ENCODE peak calls at places on chromosomes 16 and 17, in six cellular contexts. H, O, K, B, F and E are unnamed samples.

GRCh38 chr16:16100631-16101030 is 122.7 kb downstream of the ABCC6 start:
- DNase-seq in K (no peak), H (no peak), B (no peak), F (no peak), O (no peak), E (no peak)

GRCh38 chr16:70270176-70270575 is 18.4 kb upstream of the EXOSC6 start:
- DNase-seq in B (no peak), O (no peak), H (no peak), K (no peak), F (no peak), E (no peak)

GRCh38 chr17:48483471-48484131 is 47.2 kb downstream of the HOXB1 start:
- DNase-seq in K (no peak), H (no peak), F (no peak), O (no peak), B (peak), E (no peak)

GRCh38 chr16:74700206-74701040 is at the start of gene MLKL:
- DNase-seq in K (peak), F (peak), O (peak), B (peak), H (peak), E (peak)

GRCh38 chr16:16120382-16121184 is 102.7 kb downstream of the ABCC6 start:
- DNase-seq in B (peak), F (no peak), H (no peak), O (no peak), K (no peak), E (no peak)

GRCh38 chr17:14329900-14330491 is 29.1 kb downstream of the HS3ST3B1 start:
- DNase-seq in O (no peak), K (no peak), B (no peak), F (no peak), H (peak), E (no peak)

GRCh38 chr16:74723224-74723623 is 22.6 kb upstream of the MLKL start:
- DNase-seq in B (no peak), F (no peak), H (no peak), O (no peak), K (no peak), E (no peak)

GRCh38 chr17:29571883-29572681 is 3.6 kb downstream of the TP53I13 start:
- DNase-seq in B (peak), K (no peak), H (peak), F (no peak), O (no peak), E (peak)

GRCh38 chr16:19696312-19696711 is 21.7 kb downstream of the KNOP1 start:
- DNase-seq in O (peak), H (peak), F (peak), B (peak), K (peak), E (no peak)

GRCh38 chr17:27236710-27237315 is 57.1 kb upstream of the WSB1 start:
- DNase-seq in O (peak), B (no peak), K (peak), F (peak), H (peak), E (peak)

GRCh38 chr17:10135539-10136257 is 62.7 kb downstream of the GAS7 start:
- DNase-seq in O (no peak), K (peak), H (peak), F (no peak), B (peak), E (no peak)

GRCh38 chr17:7354262-7354781 is 634 bp upstream of the TMEM95 start:
- DNase-seq in O (no peak), B (peak), H (no peak), F (no peak), K (no peak), E (no peak)

GRCh38 chr17:2563061-2563460 is 30.4 kb upstream of the PAFAH1B1 start:
- DNase-seq in B (no peak), H (no peak), F (no peak), K (no peak), O (no peak), E (no peak)

GRCh38 chr16:72474511-72475123 is 302.7 kb upstream of the PMFBP1 start:
- DNase-seq in K (no peak), B (no peak), H (no peak), O (no peak), F (no peak), E (no peak)

GRCh38 chr17:44093231-44093900 is 22.8 kb downstream of the G6PC3 start:
- DNase-seq in F (no peak), K (no peak), H (no peak), B (no peak), O (no peak), E (no peak)

GRCh38 chr16:29962344-29962994 is 590 bp downstream of the TMEM219 start:
- DNase-seq in K (peak), H (peak), F (no peak), B (no peak), O (no peak), E (no peak)

GRCh38 chr16:27334192-27334764 is 20.5 kb downstream of the IL4R start:
- DNase-seq in F (no peak), O (no peak), B (no peak), K (no peak), H (no peak), E (no peak)

GRCh38 chr17:8964801-8965393 is 610 bp downstream of the PIK3R5 start:
- DNase-seq in K (no peak), B (peak), H (peak), F (no peak), O (no peak), E (peak)

GRCh38 chr17:69141802-69142472 is at the start of gene ABCA6:
- DNase-seq in B (no peak), F (no peak), O (no peak), K (peak), H (no peak), E (no peak)

GRCh38 chr16:12295395-12295794 is 318.9 kb downstream of the SNX29 start:
- DNase-seq in H (no peak), O (no peak), K (no peak), B (no peak), F (no peak), E (no peak)

GRCh38 chr17:48626470-48627241 is 498 bp upstream of the HOXB9 start:
- DNase-seq in K (no peak), F (no peak), B (peak), H (no peak), O (no peak), E (peak)

GRCh38 chr17:12522336-12522735 is 143.4 kb upstream of the MYOCD start:
- DNase-seq in B (no peak), K (no peak), O (no peak), F (no peak), H (no peak), E (no peak)

GRCh38 chr16:17512636-17513220 is 42.0 kb upstream of the XYLT1 start:
- DNase-seq in O (no peak), K (no peak), F (no peak), H (no peak), B (no peak), E (no peak)

GRCh38 chr17:41891135-41892065 is 26.2 kb upstream of the KLHL11 start:
- DNase-seq in O (no peak), H (no peak), B (no peak), K (no peak), F (no peak), E (no peak)

GRCh38 chr17:78132086-78132676 is 1.6 kb downstream of the TMC8 start:
- DNase-seq in O (no peak), B (peak), H (peak), F (no peak), K (no peak), E (peak)

GRCh38 chr17:56146005-56146404 is 7.3 kb upstream of the ANKFN1 start:
- DNase-seq in O (no peak), B (no peak), F (no peak), K (no peak), H (no peak), E (no peak)

GRCh38 chr17:43536236-43537088 is 9.7 kb downstream of the ETV4 start:
- DNase-seq in O (no peak), F (no peak), B (no peak), K (no peak), H (no peak), E (peak)